ENCODE peak calls at places on chromosomes 6 and 20, in ten cellular contexts. C is myocyte; H is T-helper 2 cell; R is A549; U is NCI-H1105 treated with DMSO at 0.1 percent for 48 hours; N is GM12865; V is stimulated activated CD4-positive, alpha-beta T cell treated with anti-CD3 and anti-CD28 coated beads, Interleukin-2, amount 100 ng/mL, for 48 hours; A is T-helper 1 cell; L is prostate gland; X is stimulated activated naive B cell treated with anti-CD40 and anti-IgM and Interleukin-4, amounts not matched to agents 10 μg/mL and 1 μg/mL and 100 μg/mL, for 72 hours. W is an unnamed sample.

GRCh38 chr6:169495601-169496000 is 206.2 kb downstream of the WDR27 start:
- DNase-seq in C (peak; percentile 34), H (no peak), R (no peak), U (no peak), N (no peak), V (no peak), A (no peak), L (no peak), X (no peak), W (no peak)

GRCh38 chr20:62019881-62020492 is 45.7 kb downstream of the TAF4 start:
- DNase-seq in C (no peak), H (no peak), R (no peak), U (no peak), N (no peak), V (no peak), A (no peak), L (no peak), X (no peak), W (no peak)

GRCh38 chr6:129842881-129843409 is 18.2 kb downstream of the TMEM244 start:
- DNase-seq in C (no peak), H (no peak), R (no peak), U (no peak), N (no peak), V (no peak), A (no peak), L (no peak), X (no peak), W (no peak)

GRCh38 chr6:37556884-37557644 is 57.4 kb upstream of the CCDC167 start:
- DNase-seq in C (no peak), H (no peak), R (no peak), U (no peak), N (peak; percentile 87), V (no peak), A (no peak), L (no peak), X (peak; percentile 50), W (no peak)

GRCh38 chr20:18005170-18005989 is 36.6 kb downstream of the MGME1 start:
- DNase-seq in C (peak; percentile 69), H (no peak), R (no peak), U (no peak), N (peak; percentile 84), V (no peak), A (no peak), L (no peak), X (peak; percentile 70), W (no peak)

GRCh38 chr20:39016496-39016895 is 54.4 kb downstream of the DHX35 start:
- DNase-seq in C (no peak), H (no peak), R (no peak), U (no peak), N (no peak), V (no peak), A (no peak), L (no peak), X (no peak), W (no peak)

GRCh38 chr6:111648100-111648499 is 42.4 kb upstream of the TRAF3IP2 start:
- DNase-seq in C (no peak), H (no peak), R (no peak), U (no peak), N (no peak), V (no peak), A (no peak), L (no peak), X (no peak), W (no peak)

GRCh38 chr6:1055015-1055921 is 256.6 kb upstream of the FOXQ1 start:
- DNase-seq in C (no peak), H (no peak), R (no peak), U (no peak), N (no peak), V (no peak), A (no peak), L (no peak), X (no peak), W (no peak)

GRCh38 chr6:29597184-29597583 is 12.3 kb downstream of the OR2H2 start:
- DNase-seq in C (no peak), H (no peak), R (no peak), U (peak; percentile 3), N (no peak), V (no peak), A (no peak), L (no peak), X (no peak), W (no peak)

GRCh38 chr6:137223370-137224131 is 4.4 kb upstream of the IFNGR1 start:
- DNase-seq in C (no peak), H (no peak), R (no peak), U (no peak), N (peak; percentile 38), V (no peak), A (no peak), L (peak; percentile 69), X (no peak), W (peak; percentile 94)

GRCh38 chr6:100440935-100441334 is 23.8 kb downstream of the SIM1 start:
- DNase-seq in C (no peak), H (no peak), R (no peak), U (no peak), N (no peak), V (no peak), A (no peak), L (no peak), X (no peak), W (no peak)

GRCh38 chr6:117391874-117392583 is 33.7 kb downstream of the ROS1 start:
- DNase-seq in C (no peak), H (no peak), R (no peak), U (no peak), N (no peak), V (no peak), A (no peak), L (no peak), X (no peak), W (no peak)

GRCh38 chr20:18857640-18858039 is 44.1 kb downstream of the SCP2D1 start:
- DNase-seq in C (peak; percentile 1), H (no peak), R (no peak), U (no peak), N (no peak), V (no peak), A (no peak), L (no peak), X (no peak), W (no peak)

GRCh38 chr6:33590531-33591198 is 10.6 kb upstream of the BAK1 start:
- DNase-seq in C (peak; percentile 56), H (no peak), R (peak; percentile 33), U (no peak), N (no peak), V (no peak), A (no peak), L (no peak), X (no peak), W (no peak)

GRCh38 chr20:13017883-13018535 is 9.2 kb downstream of the SPTLC3 start:
- DNase-seq in C (no peak), H (no peak), R (no peak), U (peak; percentile 83), N (no peak), V (no peak), A (no peak), L (no peak), X (no peak), W (no peak)

GRCh38 chr20:33803921-33804337 is 7.2 kb upstream of the CHMP4B start:
- DNase-seq in C (peak; percentile 77), H (no peak), R (no peak), U (no peak), N (no peak), V (no peak), A (no peak), L (no peak), X (no peak), W (no peak)

GRCh38 chr6:117498159-117498558 is 15.7 kb downstream of the DCBLD1 start:
- DNase-seq in C (peak; percentile 40), H (no peak), R (no peak), U (no peak), N (peak; percentile 22), V (no peak), A (no peak), L (no peak), X (no peak), W (peak; percentile 88)

GRCh38 chr6:28943223-28943556 is 19.4 kb upstream of the TRIM27 start:
- DNase-seq in C (no peak), H (no peak), R (no peak), U (peak; percentile 36), N (no peak), V (no peak), A (no peak), L (no peak), X (no peak), W (peak; percentile 37)

GRCh38 chr6:75602164-75602896 is 650 bp downstream of the SENP6 start:
- DNase-seq in C (no peak), H (peak; percentile 69), R (no peak), U (peak; percentile 57), N (peak; percentile 62), V (peak; percentile 53), A (peak; percentile 25), L (peak; percentile 28), X (peak; percentile 49), W (peak; percentile 73)

GRCh38 chr6:7143161-7143974 is 35.6 kb downstream of the RREB1 start:
- DNase-seq in C (peak; percentile 67), H (no peak), R (no peak), U (peak; percentile 99), N (peak; percentile 34), V (no peak), A (no peak), L (no peak), X (no peak), W (peak; percentile 81)

GRCh38 chr6:66848244-66848953 is 1141.4 kb upstream of the EYS start:
- DNase-seq in C (no peak), H (no peak), R (no peak), U (no peak), N (no peak), V (no peak), A (no peak), L (no peak), X (no peak), W (no peak)

GRCh38 chr6:130516604-130517003 is 150.8 kb downstream of the TMEM200A start:
- DNase-seq in C (no peak), H (peak; percentile 21), R (no peak), U (no peak), N (peak; percentile 19), V (no peak), A (no peak), L (no peak), X (no peak), W (no peak)

GRCh38 chr6:116461563-116462507 is 660 bp downstream of the CALHM6 start:
- DNase-seq in C (peak; percentile 39), H (peak; percentile 86), R (no peak), U (no peak), N (peak; percentile 79), V (peak; percentile 15), A (peak; percentile 4), L (no peak), X (peak; percentile 69), W (peak; percentile 45)

GRCh38 chr6:100892116-100892515 is 11.0 kb upstream of the ASCC3 start:
- DNase-seq in C (no peak), H (no peak), R (no peak), U (no peak), N (no peak), V (no peak), A (no peak), L (no peak), X (no peak), W (no peak)

GRCh38 chr20:14622796-14623195 is 285.4 kb upstream of the FLRT3 start:
- DNase-seq in C (peak; percentile 14), H (no peak), R (peak; percentile 34), U (no peak), N (peak; percentile 5), V (no peak), A (no peak), L (no peak), X (no peak), W (peak; percentile 19)

GRCh38 chr6:1609662-1610496 is at the start of gene FOXC1:
- DNase-seq in C (peak; percentile 89), H (peak; percentile 37), R (peak; percentile 90), U (peak; percentile 35), N (peak; percentile 78), V (peak; percentile 47), A (no peak), L (peak; percentile 76), X (no peak), W (peak; percentile 89)

GRCh38 chr6:144262470-144263369 is 22.4 kb upstream of the UTRN start:
- DNase-seq in C (no peak), H (peak; percentile 46), R (no peak), U (no peak), N (no peak), V (no peak), A (peak; percentile 19), L (no peak), X (no peak), W (peak; percentile 41)

GRCh38 chr20:45341939-45342862 is 6.0 kb downstream of the SDC4 start:
- DNase-seq in C (peak; percentile 82), H (no peak), R (no peak), U (peak; percentile 3), N (no peak), V (no peak), A (no peak), L (peak; percentile 86), X (no peak), W (no peak)

W was measured in NB4.